ENCODE peak calls at places on chromosomes 4 and X, in six cellular contexts. K is HepG2, O is spleen, T is suprapubic skin, N is HCT116, P is stomach. D is an unnamed sample.

GRCh38 chr4:129344058-129344457 is 248.1 kb downstream of the C4orf33 start:
- DNase-seq in N (peak), K (peak), T (no peak), P (no peak), O (no peak), D (no peak)

GRCh38 chr4:98546910-98547544 is 111.4 kb downstream of the TSPAN5 start:
- DNase-seq in T (no peak), O (no peak), N (no peak), K (no peak), P (no peak), D (peak)

GRCh38 chr4:56755901-56756300 is 65.6 kb downstream of the SPINK2 start:
- DNase-seq in K (no peak), P (no peak), O (no peak), N (no peak), T (no peak), D (no peak)

GRCh38 chr4:78799551-78800495 is 23.7 kb downstream of the BMP2K start:
- DNase-seq in P (no peak), K (no peak), N (no peak), O (no peak), T (no peak), D (no peak)

GRCh38 chr4:156685308-156685707 is 286.3 kb downstream of the PDGFC start:
- DNase-seq in K (no peak), N (no peak), O (no peak), P (no peak), T (no peak), D (no peak)

GRCh38 chr4:6546091-6546490 is 28.9 kb upstream of the MAN2B2 start:
- DNase-seq in N (no peak), O (no peak), K (no peak), P (no peak), T (no peak), D (no peak)

GRCh38 chr4:24922416-24922815 is 9.6 kb upstream of the CCDC149 start:
- DNase-seq in K (no peak), T (no peak), P (no peak), O (no peak), N (no peak), D (no peak)

GRCh38 chrX:106955004-106955772 is 35.0 kb downstream of the CLDN2 start:
- DNase-seq in N (no peak), T (no peak), K (peak), P (no peak), O (no peak), D (no peak)

GRCh38 chr4:65668201-65669007 is 1.9 kb downstream of the EPHA5 start:
- DNase-seq in P (peak), T (no peak), K (no peak), O (peak), N (no peak), D (no peak)

GRCh38 chr4:184477201-184477999 is 3.0 kb upstream of the IRF2 start:
- DNase-seq in N (no peak), T (no peak), P (no peak), K (peak), O (no peak), D (no peak)

GRCh38 chrX:13376857-13377441 is 57.1 kb upstream of the ATXN3L start:
- DNase-seq in O (no peak), P (no peak), T (no peak), K (no peak), N (no peak), D (no peak)

GRCh38 chr4:102780476-102781144 is 19.8 kb upstream of the MANBA start:
- DNase-seq in O (no peak), P (no peak), N (no peak), K (peak), T (no peak), D (no peak)

GRCh38 chr4:7693237-7693608 is 246.4 kb downstream of the AFAP1 start:
- DNase-seq in P (no peak), O (no peak), N (no peak), K (no peak), T (no peak), D (no peak)

GRCh38 chrX:38500886-38501285 is 60.5 kb upstream of the TSPAN7 start:
- DNase-seq in P (no peak), N (no peak), K (no peak), O (no peak), T (no peak), D (no peak)

GRCh38 chr4:100841911-100842310 is 324.1 kb upstream of the EMCN start:
- DNase-seq in K (no peak), N (no peak), T (no peak), O (no peak), P (no peak), D (no peak)

GRCh38 chrX:12162420-12162819 is 24.1 kb downstream of the FRMPD4 start:
- DNase-seq in T (no peak), P (no peak), K (no peak), N (no peak), O (no peak), D (no peak)

GRCh38 chr4:155079866-155080265 is 128.6 kb upstream of the NPY2R start:
- DNase-seq in T (no peak), P (no peak), N (no peak), O (no peak), K (no peak), D (no peak)

GRCh38 chrX:30521440-30522182 is 56.0 kb downstream of the TASL start:
- DNase-seq in K (no peak), T (no peak), N (no peak), P (no peak), O (no peak), D (no peak)

GRCh38 chr4:40238700-40239548 is 42.1 kb downstream of the RHOH start:
- DNase-seq in K (no peak), N (no peak), T (no peak), P (no peak), O (peak), D (no peak)

GRCh38 chr4:163810757-163811156 is 316.3 kb downstream of the TMA16 start:
- DNase-seq in K (no peak), T (no peak), N (no peak), O (no peak), P (no peak), D (no peak)

GRCh38 chr4:142452132-142452855 is 393.8 kb downstream of the INPP4B start:
- DNase-seq in K (no peak), N (no peak), P (no peak), T (no peak), O (no peak), D (no peak)

GRCh38 chr4:49032440-49033161 is 46.5 kb downstream of the CWH43 start:
- DNase-seq in T (no peak), N (peak), O (no peak), P (no peak), K (peak), D (no peak)

GRCh38 chrX:64187762-64188150 is 17.8 kb downstream of the AMER1 start:
- DNase-seq in O (no peak), N (no peak), P (no peak), K (no peak), T (no peak), D (no peak)

GRCh38 chr4:58740897-58741296 is 1630.7 kb upstream of the IGFBP7 start:
- DNase-seq in N (no peak), K (no peak), O (no peak), P (no peak), T (no peak), D (no peak)

GRCh38 chr4:182337366-182337765 is 94.2 kb downstream of the TENM3 start:
- DNase-seq in T (no peak), N (no peak), P (no peak), O (no peak), K (no peak), D (no peak)

GRCh38 chr4:46503739-46504138 is 113.8 kb upstream of the GABRA2 start:
- DNase-seq in K (no peak), N (no peak), T (no peak), P (no peak), O (no peak), D (no peak)

GRCh38 chr4:126627255-126627654 is 1005.5 kb upstream of the INTU start:
- DNase-seq in K (no peak), O (no peak), P (no peak), N (peak), T (no peak), D (no peak)

GRCh38 chrX:21674430-21675186 is 16.5 kb upstream of the KLHL34 start:
- DNase-seq in N (no peak), K (no peak), T (no peak), O (no peak), P (no peak), D (no peak)

GRCh38 chrX:151776113-151776790 is 41.7 kb downstream of the CNGA2 start:
- DNase-seq in O (no peak), P (no peak), K (no peak), N (no peak), T (no peak), D (no peak)

GRCh38 chrX:133265331-133265730 is 47.2 kb upstream of the TFDP3 start:
- DNase-seq in T (no peak), O (no peak), P (no peak), N (no peak), K (peak), D (no peak)

GRCh38 chrX:154365052-154365600 is 9.3 kb downstream of the FLNA start:
- DNase-seq in N (no peak), K (no peak), P (no peak), O (no peak), T (no peak), D (no peak)
- TF ChIP-seq POLR2AphosphoS5 in N (no peak), K (no peak), P (no peak), O (no peak), T (no peak), D (peak)

DNA sequence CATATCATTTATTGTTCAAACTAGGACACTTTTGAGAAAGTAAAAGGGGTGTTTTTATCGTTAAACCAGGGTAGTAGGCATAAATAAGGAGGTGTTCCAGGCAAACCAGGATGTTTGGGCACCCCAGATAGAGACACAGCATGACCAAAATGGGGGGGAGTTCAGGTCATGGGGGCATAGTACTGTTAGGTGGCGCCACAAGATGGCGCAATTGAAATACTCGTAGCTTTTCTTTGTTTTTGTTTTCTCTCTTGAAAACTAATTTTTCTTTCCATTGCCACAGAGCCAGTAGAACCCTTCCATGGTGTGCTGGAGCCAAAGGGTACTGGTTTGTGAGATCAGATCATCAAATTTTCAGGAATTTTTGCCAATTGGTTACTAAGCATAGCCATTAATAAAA is 283.4 kb downstream of the BCOR start:
- DNase-seq in T (no peak), K (no peak), P (no peak), O (peak), N (peak), D (no peak)
- TF ChIP-seq CTCF in T (no peak), K (peak), P (no peak), O (peak), N (peak), D (peak)

GRCh38 chr4:1345905-1346780 is 865 bp upstream of the UVSSA start:
- DNase-seq in N (no peak), K (peak), P (peak), T (no peak), O (peak), D (no peak)
- TF ChIP-seq POLR2A in N (no peak), K (no peak), P (no peak), T (no peak), O (no peak), D (no peak)

GRCh38 chr4:146329042-146329716 is 114.8 kb downstream of the REELD1 start:
- DNase-seq in T (no peak), N (no peak), P (no peak), K (no peak), O (no peak), D (no peak)
- TF ChIP-seq POLR2AphosphoS5 in T (no peak), N (no peak), P (no peak), K (no peak), O (no peak), D (no peak)

DNA sequence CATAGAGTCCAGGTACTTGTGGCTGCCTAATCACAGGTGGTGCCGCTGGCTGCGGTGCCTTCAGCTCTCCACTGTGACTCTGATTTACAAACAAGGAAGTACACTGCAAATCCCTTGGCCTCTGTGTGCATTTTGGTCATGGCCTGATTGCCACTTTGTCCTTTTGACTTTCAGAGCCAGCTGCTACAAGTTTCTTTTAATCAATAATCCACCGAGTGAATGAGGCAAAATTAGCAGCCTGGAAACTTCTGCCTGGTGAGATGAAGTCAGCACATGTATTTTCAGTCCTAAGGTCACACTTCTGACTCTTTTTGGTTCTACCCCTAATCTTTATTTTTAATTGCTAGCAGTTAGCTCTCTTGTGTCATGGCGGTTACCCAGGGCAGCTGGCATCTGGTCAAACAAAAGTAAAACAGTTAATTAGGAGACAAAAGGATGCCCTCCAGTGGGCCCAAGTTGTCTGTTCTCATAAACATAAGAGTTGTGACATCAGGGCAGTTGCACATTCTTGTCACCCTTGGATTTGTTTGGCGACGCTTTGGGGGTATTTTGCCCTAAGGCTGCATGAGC is 62.3 kb upstream of the LNX1 start:
- DNase-seq in P (peak), O (no peak), T (no peak), K (no peak), N (no peak), D (no peak)
- TF ChIP-seq CTCF in P (no peak), O (no peak), T (no peak), K (no peak), N (no peak), D (no peak)

D was measured in esophagus muscularis mucosa.